ENCODE peak calls at places on chromosomes 2 and 18, in six cellular contexts. One of them, this sample, is unnamed.

GRCh38 chr18:8810157-8810556 is 104.8 kb downstream of the MTCL1 start:
- DNase-seq in IMR-90: no peak
- DNase-seq in testis: no peak
- DNase-seq in H54: no peak
- DNase-seq in GM12892: no peak
- DNase-seq in heart left ventricle: no peak
- DNase-seq in this sample: no peak

GRCh38 chr2:204550738-204551137 is 5.5 kb downstream of the PARD3B start:
- DNase-seq in IMR-90: peak
- DNase-seq in testis: no peak
- DNase-seq in H54: no peak
- DNase-seq in GM12892: no peak
- DNase-seq in heart left ventricle: no peak
- DNase-seq in this sample: no peak

GRCh38 chr2:3611136-3611535 is 16.2 kb downstream of the COLEC11 start:
- DNase-seq in IMR-90: no peak
- DNase-seq in testis: no peak
- DNase-seq in H54: no peak
- DNase-seq in GM12892: no peak
- DNase-seq in heart left ventricle: no peak
- DNase-seq in this sample: no peak

GRCh38 chr2:96534701-96535181 is 1.8 kb upstream of the ARID5A start:
- DNase-seq in IMR-90: no peak
- DNase-seq in testis: no peak
- DNase-seq in H54: no peak
- DNase-seq in GM12892: no peak
- DNase-seq in heart left ventricle: no peak
- DNase-seq in this sample: no peak

GRCh38 chr2:72915907-72916742 is 1.2 kb upstream of the EMX1 start:
- DNase-seq in IMR-90: no peak
- DNase-seq in testis: peak
- DNase-seq in H54: no peak
- DNase-seq in GM12892: peak
- DNase-seq in heart left ventricle: no peak
- DNase-seq in this sample: peak

GRCh38 chr2:23425338-23425871 is 40.4 kb downstream of the KLHL29 start:
- DNase-seq in IMR-90: no peak
- DNase-seq in testis: no peak
- DNase-seq in H54: no peak
- DNase-seq in GM12892: no peak
- DNase-seq in heart left ventricle: no peak
- DNase-seq in this sample: no peak

GRCh38 chr2:233867993-233868532 is at the start of gene MSL3B:
- DNase-seq in IMR-90: peak
- DNase-seq in testis: peak
- DNase-seq in H54: no peak
- DNase-seq in GM12892: peak
- DNase-seq in heart left ventricle: no peak
- DNase-seq in this sample: peak

GRCh38 chr18:46247938-46248337 is 143.8 kb downstream of the HAUS1 start:
- DNase-seq in IMR-90: no peak
- DNase-seq in testis: no peak
- DNase-seq in H54: no peak
- DNase-seq in GM12892: no peak
- DNase-seq in heart left ventricle: no peak
- DNase-seq in this sample: no peak

GRCh38 chr2:218648473-218649100 is 10.8 kb downstream of the ZNF142 start:
- DNase-seq in IMR-90: peak
- DNase-seq in testis: peak
- DNase-seq in H54: peak
- DNase-seq in GM12892: peak
- DNase-seq in heart left ventricle: no peak
- DNase-seq in this sample: peak

GRCh38 chr18:7367336-7367735 is 136.4 kb downstream of the LRRC30 start:
- DNase-seq in IMR-90: no peak
- DNase-seq in testis: no peak
- DNase-seq in H54: no peak
- DNase-seq in GM12892: no peak
- DNase-seq in heart left ventricle: no peak
- DNase-seq in this sample: no peak

GRCh38 chr2:20516646-20517341 is 69.9 kb downstream of the RHOB start:
- DNase-seq in IMR-90: peak
- DNase-seq in testis: no peak
- DNase-seq in H54: no peak
- DNase-seq in GM12892: no peak
- DNase-seq in heart left ventricle: no peak
- DNase-seq in this sample: no peak

GRCh38 chr2:170965446-170966225 is 36.6 kb downstream of the GORASP2 start:
- DNase-seq in IMR-90: peak
- DNase-seq in testis: no peak
- DNase-seq in H54: no peak
- DNase-seq in GM12892: no peak
- DNase-seq in heart left ventricle: no peak
- DNase-seq in this sample: no peak

GRCh38 chr18:8701546-8702118 is 3.7 kb upstream of the MTCL1 start:
- DNase-seq in IMR-90: peak
- DNase-seq in testis: no peak
- DNase-seq in H54: peak
- DNase-seq in GM12892: no peak
- DNase-seq in heart left ventricle: no peak
- DNase-seq in this sample: no peak

GRCh38 chr2:113977660-113978523 is 88.0 kb downstream of the ACTR3 start:
- DNase-seq in IMR-90: peak
- DNase-seq in testis: peak
- DNase-seq in H54: no peak
- DNase-seq in GM12892: no peak
- DNase-seq in heart left ventricle: no peak
- DNase-seq in this sample: no peak

GRCh38 chr18:45212186-45213039 is 402.9 kb upstream of the SLC14A2 start:
- DNase-seq in IMR-90: peak
- DNase-seq in testis: peak
- DNase-seq in H54: peak
- DNase-seq in GM12892: peak
- DNase-seq in heart left ventricle: peak
- DNase-seq in this sample: peak

GRCh38 chr2:61793389-61793836 is 60.4 kb downstream of the FAM161A start:
- DNase-seq in IMR-90: peak
- DNase-seq in testis: peak
- DNase-seq in H54: peak
- DNase-seq in GM12892: peak
- DNase-seq in heart left ventricle: peak
- DNase-seq in this sample: peak

GRCh38 chr2:190162851-190163250 is 100.3 kb upstream of the MSTN start:
- DNase-seq in IMR-90: no peak
- DNase-seq in testis: no peak
- DNase-seq in H54: no peak
- DNase-seq in GM12892: no peak
- DNase-seq in heart left ventricle: no peak
- DNase-seq in this sample: no peak

GRCh38 chr18:40987581-40987980 is 967.5 kb upstream of the PIK3C3 start:
- DNase-seq in IMR-90: no peak
- DNase-seq in testis: no peak
- DNase-seq in H54: no peak
- DNase-seq in GM12892: no peak
- DNase-seq in heart left ventricle: no peak
- DNase-seq in this sample: no peak

GRCh38 chr2:62195421-62196277 is at the start of gene B3GNT2:
- DNase-seq in IMR-90: peak
- DNase-seq in testis: peak
- DNase-seq in H54: peak
- DNase-seq in GM12892: peak
- DNase-seq in heart left ventricle: peak
- DNase-seq in this sample: peak

GRCh38 chr2:203678971-203679370 is 27.5 kb upstream of the CD28 start:
- DNase-seq in IMR-90: peak
- DNase-seq in testis: no peak
- DNase-seq in H54: no peak
- DNase-seq in GM12892: no peak
- DNase-seq in heart left ventricle: no peak
- DNase-seq in this sample: no peak

GRCh38 chr2:101737478-101738240 is 40.2 kb downstream of the MAP4K4 start:
- DNase-seq in IMR-90: no peak
- DNase-seq in testis: no peak
- DNase-seq in H54: no peak
- DNase-seq in GM12892: no peak
- DNase-seq in heart left ventricle: no peak
- DNase-seq in this sample: no peak

GRCh38 chr2:17830053-17831034 is 14.1 kb downstream of the MSGN1 start:
- DNase-seq in IMR-90: peak
- DNase-seq in testis: peak
- DNase-seq in H54: peak
- DNase-seq in GM12892: peak
- DNase-seq in heart left ventricle: peak
- DNase-seq in this sample: peak

GRCh38 chr2:16014802-16015201 is 74.5 kb downstream of the MYCN start:
- DNase-seq in IMR-90: no peak
- DNase-seq in testis: no peak
- DNase-seq in H54: no peak
- DNase-seq in GM12892: no peak
- DNase-seq in heart left ventricle: no peak
- DNase-seq in this sample: no peak

GRCh38 chr2:163735692-163736432 is at the start of gene FIGN:
- DNase-seq in IMR-90: peak
- DNase-seq in testis: peak
- DNase-seq in H54: peak
- DNase-seq in GM12892: no peak
- DNase-seq in heart left ventricle: peak
- DNase-seq in this sample: no peak
- TF ChIP-seq POLR2A in IMR-90: peak
- TF ChIP-seq POLR2A in testis: peak
- TF ChIP-seq POLR2A in H54: peak
- TF ChIP-seq POLR2A in GM12892: no peak
- TF ChIP-seq POLR2A in heart left ventricle: no peak
- TF ChIP-seq POLR2A in this sample: no peak

GRCh38 chr18:79068946-79069791 is at the start of gene ATP9B:
- DNase-seq in IMR-90: peak
- DNase-seq in testis: peak
- DNase-seq in H54: peak
- DNase-seq in GM12892: peak
- DNase-seq in heart left ventricle: peak
- DNase-seq in this sample: peak
- TF ChIP-seq POLR2A in IMR-90: peak
- TF ChIP-seq POLR2A in testis: peak
- TF ChIP-seq POLR2A in H54: peak
- TF ChIP-seq POLR2A in GM12892: peak
- TF ChIP-seq POLR2A in heart left ventricle: no peak
- TF ChIP-seq POLR2A in this sample: peak

DNA sequence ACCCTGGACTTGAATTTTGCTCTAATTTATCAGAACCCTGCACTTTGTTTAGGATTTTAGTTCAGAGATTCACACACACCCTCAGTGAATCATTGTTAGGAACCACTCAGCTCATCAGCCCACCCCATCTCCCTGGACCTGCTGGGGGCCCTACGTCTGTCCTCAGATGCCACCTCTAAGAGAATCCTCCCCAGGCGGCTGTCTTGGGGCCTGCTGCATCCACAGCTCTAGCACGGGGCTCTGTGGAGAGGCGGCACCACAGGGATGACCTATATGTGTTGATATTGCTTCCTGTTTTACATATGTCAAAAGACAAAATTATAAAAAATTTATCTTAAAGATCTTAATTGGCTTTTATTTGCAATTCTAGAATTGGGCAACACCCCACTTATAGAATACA is 1.2 kb downstream of the MYO7B start:
- DNase-seq in IMR-90: no peak
- DNase-seq in testis: no peak
- DNase-seq in H54: no peak
- DNase-seq in GM12892: no peak
- DNase-seq in heart left ventricle: no peak
- DNase-seq in this sample: no peak
- TF ChIP-seq POLR2A in IMR-90: no peak
- TF ChIP-seq POLR2A in testis: no peak
- TF ChIP-seq POLR2A in H54: no peak
- TF ChIP-seq POLR2A in GM12892: no peak
- TF ChIP-seq POLR2A in heart left ventricle: no peak
- TF ChIP-seq POLR2A in this sample: no peak

GRCh38 chr2:241701405-241702154 is at the start of gene ING5:
- DNase-seq in IMR-90: peak
- DNase-seq in testis: peak
- DNase-seq in H54: peak
- DNase-seq in GM12892: peak
- DNase-seq in heart left ventricle: peak
- DNase-seq in this sample: peak
- TF ChIP-seq POLR2A in IMR-90: peak
- TF ChIP-seq POLR2A in testis: no peak
- TF ChIP-seq POLR2A in H54: peak
- TF ChIP-seq POLR2A in GM12892: peak
- TF ChIP-seq POLR2A in heart left ventricle: no peak
- TF ChIP-seq POLR2A in this sample: peak

GRCh38 chr2:64918220-64918886 is 70.8 kb upstream of the SLC1A4 start:
- DNase-seq in IMR-90: no peak
- DNase-seq in testis: no peak
- DNase-seq in H54: no peak
- DNase-seq in GM12892: no peak
- DNase-seq in heart left ventricle: no peak
- DNase-seq in this sample: no peak

GRCh38 chr2:64915510-64915900 is 73.7 kb upstream of the SLC1A4 start:
- DNase-seq in IMR-90: no peak
- DNase-seq in testis: no peak
- DNase-seq in H54: no peak
- DNase-seq in GM12892: no peak
- DNase-seq in heart left ventricle: no peak
- DNase-seq in this sample: no peak

GRCh38 chr2:64923385-64923710 is 65.9 kb upstream of the SLC1A4 start:
- DNase-seq in IMR-90: no peak
- DNase-seq in testis: no peak
- DNase-seq in H54: no peak
- DNase-seq in GM12892: no peak
- DNase-seq in heart left ventricle: no peak
- DNase-seq in this sample: no peak

GRCh38 chr2:64922482-64923384 is 66.5 kb upstream of the SLC1A4 start:
- DNase-seq in IMR-90: no peak
- DNase-seq in testis: peak
- DNase-seq in H54: no peak
- DNase-seq in GM12892: no peak
- DNase-seq in heart left ventricle: no peak
- DNase-seq in this sample: no peak

DNA sequence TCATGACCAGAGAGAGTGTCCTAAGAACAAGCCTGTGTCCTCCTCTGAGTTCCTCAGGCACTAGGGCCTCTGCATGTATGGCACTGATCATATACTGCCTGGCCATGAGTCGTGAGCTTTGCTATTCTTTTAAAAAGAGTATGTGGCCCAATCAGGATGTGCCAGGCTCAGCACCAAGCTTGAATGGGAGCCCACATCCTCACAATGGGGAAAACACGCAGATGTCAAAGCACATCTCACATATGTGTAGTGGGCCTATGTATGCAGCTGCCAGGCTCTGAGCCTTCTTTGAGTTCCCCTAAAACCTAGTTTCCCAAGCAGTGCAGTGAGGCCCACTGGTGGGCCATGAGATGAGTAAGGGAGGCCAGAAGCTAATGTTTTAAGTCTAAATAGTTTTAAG is 69.9 kb upstream of the SLC1A4 start:
- DNase-seq in IMR-90: no peak
- DNase-seq in testis: no peak
- DNase-seq in H54: no peak
- DNase-seq in GM12892: no peak
- DNase-seq in heart left ventricle: no peak
- DNase-seq in this sample: no peak
- TF ChIP-seq POLR2A in IMR-90: no peak
- TF ChIP-seq POLR2A in testis: no peak
- TF ChIP-seq POLR2A in H54: no peak
- TF ChIP-seq POLR2A in GM12892: no peak
- TF ChIP-seq POLR2A in heart left ventricle: no peak
- TF ChIP-seq POLR2A in this sample: no peak